ENCODE peak calls at places on chromosome 1, in four cellular contexts. X is AG04450; I is T-helper 17 cell; Z is stimulated activated CD8-positive, alpha-beta memory T cell treated with anti-CD3 and anti-CD28 coated beads, Interleukin-12 subunit alpha, Interleukin-12 subunit beta, amount 100 ng/mL, for 4 hours. F is an unnamed sample.

GRCh38 chr1:16960560-16961296 is 19.7 kb downstream of the MFAP2 start:
- DNase-seq in X (no peak), I (peak), Z (peak), F (peak)

GRCh38 chr1:236287757-236288619 is 6.2 kb upstream of the ERO1B start:
- DNase-seq in X (no peak), I (no peak), Z (no peak), F (no peak)

GRCh38 chr1:3311711-3312110 is 142.8 kb upstream of the ARHGEF16 start:
- DNase-seq in X (no peak), I (no peak), Z (no peak), F (no peak)

GRCh38 chr1:90335566-90335965 is 340.7 kb downstream of the ZNF326 start:
- DNase-seq in X (no peak), I (no peak), Z (no peak), F (no peak)

GRCh38 chr1:1678581-1679380 is 13.8 kb downstream of the SLC35E2B start:
- DNase-seq in X (no peak), I (no peak), Z (no peak), F (no peak)

GRCh38 chr1:109814993-109815786 is 51.5 kb upstream of the EPS8L3 start:
- DNase-seq in X (no peak), I (no peak), Z (no peak), F (no peak)

GRCh38 chr1:116428600-116428999 is 55.6 kb downstream of the ATP1A1 start:
- DNase-seq in X (no peak), I (no peak), Z (no peak), F (no peak)

GRCh38 chr1:107820797-107821196 is 144.2 kb downstream of the VAV3 start:
- DNase-seq in X (no peak), I (no peak), Z (no peak), F (no peak)

GRCh38 chr1:192973988-192974387 is 85.2 kb downstream of the UCHL5 start:
- DNase-seq in X (no peak), I (no peak), Z (no peak), F (no peak)

GRCh38 chr1:45612941-45613579 is 10.8 kb downstream of the CCDC17 start:
- DNase-seq in X (no peak), I (no peak), Z (no peak), F (no peak)